ENCODE peak calls at places on chromosomes 1 and 21, in five cellular contexts. V is testis, A is mucosa of descending colon, F is heart right ventricle, D is fibroblast of lung. U is an unnamed sample.

GRCh38 chr1:98119793-98120192 is 199.0 kb upstream of the DPYD start:
- DNase-seq in V (no peak), A (no peak), D (peak; percentile 20), F (no peak), U (no peak)

GRCh38 chr1:93338426-93338825 is 7.3 kb upstream of the DR1 start:
- DNase-seq in F (no peak), D (peak; percentile 97), V (no peak), A (no peak), U (no peak)

GRCh38 chr1:225449261-225449660 is 21.4 kb upstream of the LBR start:
- DNase-seq in F (no peak), V (no peak), D (peak; percentile 44), A (peak; percentile 77), U (no peak)

GRCh38 chr1:85494957-85495266 is 30.0 kb upstream of the DDAH1 start:
- DNase-seq in V (no peak), F (no peak), D (peak; percentile 44), A (no peak), U (peak; percentile 39)

GRCh38 chr1:3174487-3175247 is 105.7 kb downstream of the PRDM16 start:
- DNase-seq in F (peak; percentile 75), D (peak; percentile 63), V (peak; percentile 67), A (no peak), U (peak; percentile 86)

GRCh38 chr1:54334996-54335395 is 71.2 kb downstream of the SSBP3 start:
- DNase-seq in F (no peak), D (peak; percentile 51), A (no peak), V (no peak), U (no peak)

GRCh38 chr1:82371844-82372498 is 571.2 kb downstream of the ADGRL2 start:
- DNase-seq in F (no peak), V (no peak), D (peak; percentile 69), A (no peak), U (no peak)

GRCh38 chr1:100038401-100039306 is 68.9 kb downstream of the SLC35A3 start:
- DNase-seq in A (peak; percentile 79), D (peak; percentile 74), F (peak; percentile 53), V (peak; percentile 72), U (peak; percentile 71)

GRCh38 chr1:12014141-12014981 is 4.9 kb upstream of the MIIP start:
- DNase-seq in V (peak; percentile 80), D (peak; percentile 70), F (no peak), A (no peak), U (peak; percentile 75)

GRCh38 chr1:179369751-179370341 is 4.1 kb downstream of the AXDND1 start:
- DNase-seq in V (peak; percentile 48), D (peak; percentile 53), A (no peak), F (no peak), U (no peak)

GRCh38 chr1:46991083-46991923 is 32.2 kb upstream of the CYP4X1 start:
- DNase-seq in A (no peak), F (no peak), V (no peak), D (no peak), U (no peak)

GRCh38 chr1:31297273-31298247 is 728 bp downstream of the ZCCHC17 start:
- DNase-seq in D (peak; percentile 15), V (peak; percentile 21), F (no peak), A (no peak), U (no peak)

GRCh38 chr1:221150996-221151395 is 271.8 kb downstream of the HLX start:
- DNase-seq in V (no peak), A (no peak), D (no peak), F (no peak), U (no peak)

GRCh38 chr1:206634365-206635079 is 814 bp upstream of the DYRK3 start:
- DNase-seq in A (peak; percentile 91), D (peak; percentile 80), V (peak; percentile 97), F (peak; percentile 95), U (no peak)

GRCh38 chr1:92478393-92478792 is 8.3 kb downstream of the GFI1 start:
- DNase-seq in D (no peak), V (no peak), A (no peak), F (no peak), U (no peak)

GRCh38 chr1:84223751-84224432 is 77.6 kb upstream of the SAMD13 start:
- DNase-seq in D (no peak), V (no peak), A (no peak), F (no peak), U (no peak)

GRCh38 chr21:25107708-25108107 is 499.6 kb downstream of the MRPL39 start:
- DNase-seq in F (no peak), V (no peak), D (peak; percentile 98), A (no peak), U (no peak)

GRCh38 chr1:62384276-62385005 is 52.4 kb upstream of the USP1 start:
- DNase-seq in A (no peak), D (peak; percentile 97), F (no peak), V (no peak), U (no peak)

GRCh38 chr1:45922374-45922773 is 119.0 kb downstream of the MAST2 start:
- DNase-seq in A (no peak), D (no peak), F (peak; percentile 77), V (no peak), U (no peak)

GRCh38 chr1:21553116-21553926 is 44.1 kb downstream of the ALPL start:
- DNase-seq in D (peak; percentile 90), V (no peak), F (no peak), A (no peak), U (no peak)

GRCh38 chr1:114458208-114458777 is 52.7 kb downstream of the TRIM33 start:
- DNase-seq in A (no peak), D (peak; percentile 85), V (no peak), F (no peak), U (no peak)

GRCh38 chr1:115507256-115507589 is 134.5 kb upstream of the VANGL1 start:
- DNase-seq in D (peak; percentile 67), A (no peak), V (no peak), F (no peak), U (no peak)

GRCh38 chr1:47569681-47570470 is 132.0 kb downstream of the FOXD2 start:
- DNase-seq in F (no peak), V (peak; percentile 76), D (peak; percentile 97), A (peak; percentile 53), U (no peak)

GRCh38 chr1:214542275-214543199 is 8.9 kb downstream of the PTPN14 start:
- DNase-seq in A (no peak), V (peak; percentile 80), D (no peak), F (no peak), U (no peak)

GRCh38 chr1:212680691-212681090 is 18.9 kb downstream of the BATF3 start:
- DNase-seq in D (no peak), V (no peak), A (no peak), F (no peak), U (no peak)

GRCh38 chr1:202579806-202580205 is 130.4 kb downstream of the SYT2 start:
- DNase-seq in F (no peak), D (peak; percentile 96), A (no peak), V (no peak), U (no peak)

GRCh38 chr1:201025571-201026002 is 2.1 kb upstream of the KIF21B start:
- DNase-seq in F (no peak), A (no peak), V (no peak), D (peak; percentile 61), U (no peak)
- TF ChIP-seq CTCF in F (peak; percentile 18), A (no peak), V (no peak), D (no peak), U (no peak)

DNA sequence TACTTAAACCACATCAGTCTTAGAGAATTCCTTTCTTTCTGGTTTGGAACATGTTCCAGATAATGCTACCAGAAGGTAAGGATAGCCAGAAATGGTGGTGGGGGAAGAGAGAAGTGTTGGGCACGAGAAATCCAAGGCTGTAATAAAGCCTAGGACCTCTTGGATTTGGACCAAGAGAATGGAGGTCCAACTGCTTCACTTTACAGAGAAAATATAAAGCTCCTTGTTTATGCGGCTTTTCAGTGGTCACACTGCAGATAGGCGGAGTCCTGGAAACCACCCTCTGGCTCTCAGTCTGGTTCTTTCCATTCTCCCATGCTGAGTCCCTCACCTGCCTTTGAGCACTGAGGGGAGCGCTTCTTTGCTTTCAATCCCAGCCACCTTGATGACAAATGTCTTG is 87.8 kb downstream of the ADCY10 start:
- DNase-seq in A (no peak), V (no peak), D (no peak), F (no peak), U (no peak)
- H3K4me1 ChIP-seq in A (no peaks in the 10 kb centered on the region), V (no peaks in the 10 kb centered on the region), D (no peaks in the 10 kb centered on the region), F (no peaks in the 10 kb centered on the region), U (no peaks in the 10 kb centered on the region)

GRCh38 chr1:24189528-24189927 is 2.4 kb upstream of the IFNLR1 start:
- DNase-seq in A (no peak), V (no peak), D (no peak), F (no peak), U (no peak)

GRCh38 chr1:24186711-24186992 is 437 bp downstream of the IFNLR1 start:
- DNase-seq in V (no peak), D (no peak), A (no peak), F (no peak), U (no peak)

GRCh38 chr1:24186993-24187790 is at the start of gene IFNLR1:
- DNase-seq in F (peak; percentile 47), D (no peak), A (peak; percentile 86), V (peak; percentile 56), U (peak; percentile 92)

GRCh38 chr1:24185056-24185455 is 2.0 kb downstream of the IFNLR1 start:
- DNase-seq in V (no peak), F (no peak), A (no peak), D (no peak), U (no peak)

DNA sequence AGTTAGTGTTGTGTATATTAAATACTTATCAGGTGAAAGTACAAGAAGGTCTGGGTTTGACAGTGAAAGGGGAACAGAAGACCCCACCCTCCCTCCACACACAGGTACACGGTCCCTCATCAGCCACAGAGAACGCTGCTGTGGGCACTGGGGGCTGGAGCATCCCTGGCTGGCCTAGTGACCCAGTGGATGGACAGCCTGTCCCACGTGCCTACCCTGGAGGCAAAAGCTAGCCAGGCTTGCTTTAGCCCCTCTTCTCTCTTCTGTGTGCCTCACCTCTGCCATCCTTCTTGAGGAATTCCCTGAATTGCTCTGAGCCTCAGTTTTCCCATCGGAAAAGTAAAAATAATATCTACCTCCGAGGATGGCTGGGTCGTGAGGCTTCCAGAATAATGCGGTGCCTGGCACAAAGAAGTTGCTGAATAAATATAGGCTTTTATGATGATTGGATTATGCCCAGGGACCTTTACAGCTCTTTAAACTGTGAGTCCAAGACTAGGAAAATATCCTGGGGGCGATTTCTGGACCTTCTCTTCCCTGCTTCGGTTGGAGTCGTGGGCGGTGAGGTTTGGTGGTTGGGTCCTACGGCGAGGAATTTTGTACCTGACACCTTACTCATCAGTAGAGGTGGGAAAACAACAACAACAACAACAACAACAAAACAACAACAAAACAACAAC is 918 bp downstream of the IFNLR1 start:
- DNase-seq in F (no peak), D (no peak), A (no peak), V (no peak), U (no peak)
- H3K4me3 ChIP-seq in F (peak overlapping the region; percentile 54), D (no peak overlapping the region), A (no peak overlapping the region), V (no peak overlapping the region), U (peak overlapping the region; percentile 69)

DNA sequence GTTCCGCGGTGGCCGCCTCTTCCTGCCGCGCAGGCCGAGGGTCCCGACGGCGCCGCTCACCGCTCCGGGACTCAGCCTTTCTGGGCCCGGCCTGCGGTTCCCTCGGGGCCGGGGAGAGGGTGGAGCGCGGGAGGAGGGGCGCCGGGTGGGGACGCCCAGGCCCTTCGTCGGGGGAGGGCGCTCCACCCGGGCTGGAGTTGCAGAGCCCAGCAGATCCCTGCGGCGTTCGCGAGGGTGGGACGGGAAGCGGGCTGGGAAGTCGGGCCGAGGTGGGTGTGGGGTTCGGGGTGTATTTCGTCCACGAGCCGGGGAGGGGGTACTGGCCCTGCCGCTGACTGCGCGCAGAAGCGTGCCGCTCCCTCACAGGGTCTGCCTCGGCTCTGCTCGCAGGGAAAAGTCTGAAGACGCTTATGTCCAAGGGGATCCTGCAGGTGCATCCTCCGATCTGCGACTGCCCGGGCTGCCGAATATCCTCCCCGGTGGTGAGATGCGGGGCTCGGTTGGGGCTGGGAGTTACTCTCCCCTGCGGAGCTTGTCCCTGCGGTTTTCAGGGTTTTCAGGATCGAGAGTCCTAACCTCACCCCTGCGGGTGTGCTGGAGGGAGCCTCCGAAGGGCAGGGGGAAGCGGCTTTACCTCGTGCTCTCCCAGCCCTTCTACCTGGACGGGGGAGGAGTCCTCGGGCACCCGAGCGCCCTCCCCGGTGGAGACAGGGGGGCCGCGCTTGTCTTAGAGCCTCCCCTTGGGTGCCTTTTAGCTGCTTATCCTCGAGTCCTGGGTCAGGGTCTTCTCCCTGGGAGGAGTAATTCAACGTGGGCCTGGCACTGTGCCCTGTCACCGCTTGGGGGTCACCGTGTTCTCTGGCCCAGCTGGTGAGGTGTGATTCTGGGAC is 2.1 kb downstream of the SAMD11 start:
- DNase-seq in V (no peak), A (no peak), F (peak; percentile 51), D (peak; percentile 73), U (peak; percentile 88)
- TF ChIP-seq CTCF in V (no peak), A (no peak), F (no peak), D (no peak), U (no peak)

U was measured in upper lobe of left lung.